ENCODE peak calls at places on chromosomes 2 and 18, in nine cellular contexts. R is body of pancreas, X is lower lobe of right lung, N is right cardiac atrium, A is substantia nigra, M is pancreas, I is H9, P is fibroblast of lung, Y is H1. O is an unnamed sample.

GRCh38 chr2:160989778-160990177 is 170.4 kb upstream of the TANK start:
- DNase-seq in R (no peak), X (no peak), N (no peak), A (no peak), M (no peak), I (no peak), P (no peak), Y (no peak), O (no peak)

GRCh38 chr2:146604521-146604920 is 1240.3 kb upstream of the ACVR2A start:
- DNase-seq in R (no peak), X (no peak), N (no peak), A (no peak), M (no peak), I (no peak), P (no peak), Y (no peak), O (no peak)

GRCh38 chr2:180523629-180524340 is 456.6 kb upstream of the UBE2E3 start:
- DNase-seq in R (no peak), X (no peak), N (no peak), A (no peak), M (no peak), I (no peak), P (peak), Y (no peak), O (no peak)

GRCh38 chr2:33292981-33293586 is 183.4 kb upstream of the RASGRP3 start:
- DNase-seq in R (no peak), X (no peak), N (no peak), A (no peak), M (no peak), I (no peak), P (peak), Y (no peak), O (no peak)

GRCh38 chr2:232647261-232647660 is 13.9 kb downstream of the EFHD1 start:
- DNase-seq in R (no peak), X (no peak), N (peak), A (no peak), M (no peak), I (no peak), P (no peak), Y (no peak), O (no peak)

GRCh38 chr2:128406629-128407252 is 88.1 kb upstream of the HS6ST1 start:
- DNase-seq in R (peak), X (no peak), N (no peak), A (no peak), M (no peak), I (no peak), P (no peak), Y (no peak), O (no peak)

GRCh38 chr2:36403675-36404230 is 48.2 kb downstream of the CRIM1 start:
- DNase-seq in R (no peak), X (no peak), N (no peak), A (no peak), M (no peak), I (no peak), P (peak), Y (no peak), O (peak)

GRCh38 chr2:120423167-120423943 is 77.4 kb downstream of the INHBB start:
- DNase-seq in R (no peak), X (no peak), N (peak), A (no peak), M (no peak), I (peak), P (no peak), Y (no peak), O (no peak)

GRCh38 chr2:121904656-121905055 is 149.2 kb downstream of the TSN start:
- DNase-seq in R (no peak), X (no peak), N (no peak), A (no peak), M (no peak), I (no peak), P (no peak), Y (no peak), O (no peak)

GRCh38 chr2:114011709-114012108 is 121.8 kb downstream of the ACTR3 start:
- DNase-seq in R (no peak), X (no peak), N (no peak), A (no peak), M (no peak), I (no peak), P (no peak), Y (no peak), O (no peak)

GRCh38 chr2:120465012-120465700 is 119.2 kb downstream of the INHBB start:
- DNase-seq in R (no peak), X (peak), N (no peak), A (no peak), M (no peak), I (no peak), P (no peak), Y (no peak), O (no peak)

GRCh38 chr2:63734510-63734909 is 107.2 kb upstream of the UGP2 start:
- DNase-seq in R (no peak), X (no peak), N (no peak), A (no peak), M (no peak), I (no peak), P (peak), Y (no peak), O (no peak)

DNA sequence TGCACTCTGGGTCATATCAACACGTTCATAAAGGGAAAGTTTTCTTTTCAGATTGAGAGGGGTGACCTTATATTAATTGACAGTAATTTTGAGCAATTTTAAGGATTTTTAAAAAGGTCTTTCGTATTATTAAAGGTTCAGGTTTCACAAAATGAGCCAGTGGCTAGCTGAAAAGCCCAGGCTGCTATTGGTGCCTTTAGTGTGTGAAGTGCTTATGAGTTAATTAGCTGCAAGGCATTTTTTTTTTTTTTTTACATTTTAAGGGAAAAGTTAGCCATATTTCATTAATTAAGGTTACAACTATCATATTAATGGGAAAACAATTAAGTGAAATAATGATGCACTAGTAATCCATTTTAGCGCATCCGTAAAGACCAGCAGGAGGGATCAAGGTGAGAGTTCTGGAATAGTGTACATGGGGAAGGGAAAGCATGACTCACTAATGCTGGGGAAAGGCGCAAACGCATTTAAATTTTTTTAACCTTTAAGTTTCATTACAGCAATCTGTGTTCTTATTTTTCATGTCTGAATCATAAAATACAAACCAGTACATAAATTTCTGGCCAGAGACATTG is 200.0 kb downstream of the ZNF407 start:
- DNase-seq in R (no peak), X (no peak), N (no peak), A (no peak), M (no peak), I (no peak), P (no peak), Y (no peak), O (peak)
- H3K27ac ChIP-seq in R (peak), X (no peak), N (peak), A (no peak), M (peak), I (no peak), P (peak), Y (no peak), O (no peak)

DNA sequence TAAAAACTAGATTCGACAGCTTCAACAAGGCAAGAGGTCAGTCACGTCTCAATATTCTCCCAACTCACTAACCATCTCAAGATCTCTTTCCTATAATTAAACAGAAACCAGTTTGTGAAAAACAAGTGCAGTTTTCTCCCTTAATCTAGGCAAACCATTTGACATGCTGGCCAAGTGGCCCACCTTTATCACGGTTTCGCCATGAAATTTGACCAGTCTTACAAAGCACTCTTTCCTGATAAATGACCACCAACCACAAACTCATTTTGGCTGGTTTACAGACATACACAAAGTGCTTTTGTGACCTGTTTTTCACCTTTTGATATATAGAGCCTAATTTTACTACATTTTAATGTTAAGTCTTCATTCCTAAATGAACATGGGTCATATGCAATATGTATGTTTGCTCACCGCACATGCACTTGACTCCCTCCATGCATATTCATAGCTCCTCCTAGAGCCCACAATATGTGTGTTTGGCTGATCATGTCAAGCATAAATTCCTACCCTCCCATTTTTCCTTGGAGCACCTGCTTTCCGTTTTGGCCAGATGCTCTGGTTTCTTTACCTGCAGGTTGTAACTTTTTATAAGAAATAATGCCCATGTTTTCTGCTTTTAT is 385.1 kb downstream of the RAD51AP2 start:
- DNase-seq in R (no peak), X (no peak), N (no peak), A (no peak), M (no peak), I (no peak), P (no peak), Y (no peak), O (no peak)
- H3K27ac ChIP-seq in R (no peak), X (no peak), N (no peak), A (no peak), M (no peak), I (no peak), P (no peak), Y (no peak), O (no peak)

DNA sequence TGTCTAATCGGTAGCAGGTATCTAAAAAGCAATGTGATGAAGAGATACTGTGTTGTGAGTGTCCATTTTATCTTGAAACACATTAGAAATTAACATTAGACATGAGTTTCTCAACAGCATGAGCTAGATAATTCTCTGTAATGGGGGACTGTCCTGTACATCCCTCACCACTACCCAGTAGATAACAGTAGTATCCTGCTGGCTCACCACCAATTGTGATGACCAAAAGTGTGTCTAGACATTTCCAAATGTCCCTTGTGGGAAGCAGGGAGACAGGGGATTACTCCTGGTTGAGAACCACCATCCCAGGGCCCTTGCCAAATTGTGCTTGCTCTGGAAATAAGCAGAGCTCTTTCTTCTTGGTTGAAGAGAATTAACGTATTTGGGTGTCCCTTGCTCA is 239.3 kb downstream of the IRS1 start:
- DNase-seq in R (no peak), X (no peak), N (no peak), A (no peak), M (no peak), I (no peak), P (no peak), Y (no peak), O (no peak)
- H3K27ac ChIP-seq in R (no peak), X (no peak), N (no peak), A (no peak), M (no peak), I (no peak), P (no peak), Y (no peak), O (no peak)

GRCh38 chr2:6692819-6693218 is 172.9 kb downstream of the CMPK2 start:
- DNase-seq in R (no peak), X (no peak), N (no peak), A (no peak), M (no peak), I (no peak), P (no peak), Y (no peak), O (no peak)

GRCh38 chr2:6692061-6692460 is 173.6 kb downstream of the CMPK2 start:
- DNase-seq in R (no peak), X (no peak), N (no peak), A (no peak), M (no peak), I (no peak), P (peak), Y (no peak), O (no peak)

DNA sequence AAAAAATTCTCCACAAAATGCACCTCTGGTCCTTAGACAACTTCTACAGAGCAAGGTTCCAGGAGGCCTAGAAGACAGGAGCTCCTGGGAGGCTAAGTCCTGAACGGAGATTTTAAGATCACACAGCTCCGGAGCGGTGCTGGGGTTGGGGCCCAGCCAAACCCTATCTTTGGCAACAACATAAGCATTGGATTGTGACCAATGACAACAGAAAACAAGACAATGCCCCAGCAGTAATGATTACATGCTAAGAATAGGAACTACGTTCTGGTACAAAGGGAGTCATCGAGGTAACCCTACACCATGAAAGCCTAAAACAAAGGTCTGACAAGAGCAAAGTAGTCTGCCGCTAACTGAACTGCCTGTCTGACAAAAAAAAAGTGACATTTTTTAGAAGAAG is 171.2 kb downstream of the CMPK2 start:
- DNase-seq in R (no peak), X (no peak), N (peak), A (no peak), M (no peak), I (no peak), P (no peak), Y (no peak), O (no peak)
- H3K27ac ChIP-seq in R (no peak), X (no peak), N (no peak), A (no peak), M (no peak), I (no peak), P (no peak), Y (no peak), O (no peak)

DNA sequence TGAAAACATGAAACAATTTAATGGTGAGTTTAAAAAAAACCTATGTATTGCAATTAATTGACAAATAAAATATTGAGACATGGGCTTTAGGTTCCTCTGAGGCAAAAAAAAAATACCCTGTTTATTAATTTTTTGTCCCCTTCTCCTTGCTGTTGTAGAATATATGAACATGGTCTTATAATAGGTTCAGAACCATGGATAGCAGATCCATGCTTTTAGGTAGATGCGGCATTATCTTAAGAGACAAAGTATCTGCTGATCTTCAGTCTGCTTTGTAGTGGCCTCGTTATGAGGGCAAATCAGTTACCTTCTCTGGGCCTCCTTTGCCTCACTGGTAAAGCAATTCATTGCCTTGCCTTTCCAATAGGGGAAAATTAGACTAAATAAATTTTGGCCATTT is 850.7 kb downstream of the NRXN1 start:
- DNase-seq in R (no peak), X (no peak), N (no peak), A (no peak), M (no peak), I (no peak), P (no peak), Y (no peak), O (no peak)
- H3K27ac ChIP-seq in R (no peak), X (no peak), N (no peak), A (no peak), M (no peak), I (no peak), P (no peak), Y (no peak), O (no peak)

GRCh38 chr2:161994766-161995165 is 79.2 kb downstream of the DPP4 start:
- DNase-seq in R (no peak), X (no peak), N (no peak), A (no peak), M (no peak), I (no peak), P (no peak), Y (no peak), O (no peak)

GRCh38 chr2:161995553-161996016 is 78.4 kb downstream of the DPP4 start:
- DNase-seq in R (no peak), X (no peak), N (no peak), A (no peak), M (no peak), I (no peak), P (peak), Y (no peak), O (no peak)

GRCh38 chr2:162000466-162000865 is 73.5 kb downstream of the DPP4 start:
- DNase-seq in R (no peak), X (no peak), N (no peak), A (no peak), M (no peak), I (no peak), P (no peak), Y (no peak), O (no peak)

GRCh38 chr2:162002623-162003200 is 71.3 kb downstream of the DPP4 start:
- DNase-seq in R (no peak), X (no peak), N (no peak), A (no peak), M (no peak), I (no peak), P (no peak), Y (no peak), O (no peak)

GRCh38 chr2:161999331-161999730 is 74.7 kb downstream of the DPP4 start:
- DNase-seq in R (no peak), X (no peak), N (no peak), A (no peak), M (no peak), I (no peak), P (no peak), Y (no peak), O (no peak)
- H3K27ac ChIP-seq in R (no peak), X (no peak), N (no peak), A (no peak), M (no peak), I (no peak), P (no peak), Y (no peak), O (no peak)

GRCh38 chr2:135052042-135052876 is at the start of gene RAB3GAP1:
- DNase-seq in R (peak), X (peak), N (peak), A (peak), M (peak), I (peak), P (peak), Y (peak), O (peak)

GRCh38 chr2:135056790-135057189 is 4.7 kb downstream of the RAB3GAP1 start:
- DNase-seq in R (no peak), X (no peak), N (no peak), A (no peak), M (no peak), I (no peak), P (peak), Y (no peak), O (peak)

GRCh38 chr2:135052997-135053474 is 944 bp downstream of the RAB3GAP1 start:
- DNase-seq in R (no peak), X (peak), N (no peak), A (no peak), M (no peak), I (no peak), P (no peak), Y (no peak), O (peak)

GRCh38 chr2:135059577-135059976 is 7.5 kb downstream of the RAB3GAP1 start:
- DNase-seq in R (no peak), X (no peak), N (no peak), A (no peak), M (no peak), I (no peak), P (no peak), Y (no peak), O (no peak)

GRCh38 chr2:135055182-135055786 is 3.2 kb downstream of the RAB3GAP1 start:
- DNase-seq in R (no peak), X (no peak), N (no peak), A (no peak), M (no peak), I (no peak), P (peak), Y (no peak), O (peak)
- H3K27ac ChIP-seq in R (no peak), X (no peak), N (no peak), A (no peak), M (no peak), I (no peak), P (peak), Y (no peak), O (peak)

DNA sequence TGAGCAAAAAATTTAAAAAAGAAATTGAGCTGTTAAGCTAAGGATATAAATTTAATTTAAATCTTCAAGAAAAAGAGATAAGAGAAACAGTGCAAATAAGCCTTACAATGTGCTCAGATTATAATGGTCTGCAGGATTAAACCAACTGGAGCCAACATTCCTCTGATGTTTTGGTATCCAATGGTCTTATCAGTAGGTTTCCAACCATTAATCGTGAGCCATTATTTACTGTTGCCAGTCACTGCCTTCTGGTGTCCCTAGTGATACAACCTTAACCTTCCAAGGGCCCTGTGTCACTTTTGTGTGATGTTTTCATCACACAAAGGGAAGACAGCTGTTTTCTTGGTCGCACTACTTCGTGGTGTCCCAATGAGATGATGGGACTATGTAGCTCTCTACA is 134.5 kb upstream of the CTAGE1 start:
- DNase-seq in R (no peak), X (no peak), N (no peak), A (no peak), M (no peak), I (no peak), P (no peak), Y (no peak), O (no peak)
- H3K27ac ChIP-seq in R (peak), X (no peak), N (no peak), A (no peak), M (peak), I (no peak), P (no peak), Y (no peak), O (peak)

GRCh38 chr2:108401800-108402199 is 24.0 kb downstream of the SULT1C4 start:
- DNase-seq in R (no peak), X (no peak), N (no peak), A (no peak), M (no peak), I (no peak), P (no peak), Y (no peak), O (no peak)
- H3K27ac ChIP-seq in R (no peak), X (no peak), N (no peak), A (no peak), M (no peak), I (no peak), P (no peak), Y (no peak), O (no peak)

O was measured in foreskin keratinocyte.